ENCODE peak calls at places on chromosomes 6 and 20, in five cellular contexts. V, K, D, G and L are unnamed samples.
A peak's percentile ranks its signal among the peaks of the same experiment; 100 is the strongest.

GRCh38 chr6:136471372-136471771 is 78.8 kb downstream of the MAP7 start:
- DNase-seq in D (peak; percentile 7), G (peak; percentile 25), V (peak; percentile 5), K (no peak), L (no peak)

GRCh38 chr6:33213166-33213988 is 5.1 kb downstream of the RING1 start:
- DNase-seq in K (no peak), V (no peak), D (peak; percentile 16), G (peak; percentile 63), L (peak; percentile 68)

GRCh38 chr6:40894962-40895799 is 143.8 kb downstream of the UNC5CL start:
- DNase-seq in G (peak; percentile 78), D (peak; percentile 53), V (peak; percentile 55), K (peak; percentile 81), L (peak; percentile 82)

GRCh38 chr6:136786708-136787107 is 5.6 kb downstream of the MAP3K5 start:
- DNase-seq in G (no peak), K (no peak), D (no peak), V (no peak), L (no peak)

GRCh38 chr6:68040780-68041179 is 594.3 kb upstream of the ADGRB3 start:
- DNase-seq in V (no peak), G (no peak), K (no peak), D (no peak), L (no peak)

GRCh38 chr20:34705383-34706021 is 1.4 kb downstream of the TP53INP2 start:
- DNase-seq in K (peak; percentile 64), G (peak; percentile 27), V (peak; percentile 66), D (peak; percentile 52), L (peak; percentile 30)

GRCh38 chr20:62476074-62476838 is 461 bp upstream of the GATA5 start:
- DNase-seq in K (no peak), V (no peak), G (peak; percentile 93), D (no peak), L (peak; percentile 56)

GRCh38 chr20:46646659-46647380 is 4.4 kb downstream of the SLC13A3 start:
- DNase-seq in D (no peak), G (no peak), V (no peak), K (peak; percentile 7), L (no peak)

GRCh38 chr6:42551202-42551601 is 12.6 kb upstream of the UBR2 start:
- DNase-seq in V (no peak), G (no peak), D (peak; percentile 36), K (no peak), L (no peak)

GRCh38 chr6:132813173-132813856 is 1.1 kb upstream of the RPS12 start:
- DNase-seq in K (peak; percentile 66), G (peak; percentile 41), D (peak; percentile 38), V (peak; percentile 61), L (peak; percentile 33)